ENCODE peak calls at places on chromosomes 6 and 20, in five cellular contexts. One of them, this sample, is unnamed.

GRCh38 chr6:32170294-32170693 is 5.6 kb downstream of the AGPAT1 start:
- DNase-seq in trophoblast cell: no peak
- DNase-seq in H1: no peak
- DNase-seq in H9: no peak
- DNase-seq in mesenchymal stem cell: no peak
- DNase-seq in this sample: no peak

GRCh38 chr6:160055378-160055777 is 66.2 kb upstream of the SLC22A1 start:
- DNase-seq in H9: no peak
- DNase-seq in trophoblast cell: no peak
- DNase-seq in H1: no peak
- DNase-seq in mesenchymal stem cell: no peak
- DNase-seq in this sample: no peak

GRCh38 chr6:25519856-25520255 is 132.2 kb upstream of the SCGN start:
- DNase-seq in H1: no peak
- DNase-seq in mesenchymal stem cell: no peak
- DNase-seq in trophoblast cell: no peak
- DNase-seq in H9: no peak
- DNase-seq in this sample: no peak

GRCh38 chr6:29907637-29908340 is 34.5 kb upstream of the HLA-A start:
- DNase-seq in mesenchymal stem cell: no peak
- DNase-seq in H1: no peak
- DNase-seq in trophoblast cell: no peak
- DNase-seq in H9: no peak
- DNase-seq in this sample: no peak

GRCh38 chr6:25903467-25904099 is 26.9 kb downstream of the SLC17A2 start:
- DNase-seq in H9: no peak
- DNase-seq in trophoblast cell: no peak
- DNase-seq in mesenchymal stem cell: no peak
- DNase-seq in H1: no peak
- DNase-seq in this sample: no peak

GRCh38 chr20:4243071-4243470 is 227.7 kb upstream of the RNF24 start:
- DNase-seq in H9: peak; percentile 82
- DNase-seq in H1: peak; percentile 83
- DNase-seq in mesenchymal stem cell: peak; percentile 34
- DNase-seq in trophoblast cell: no peak
- DNase-seq in this sample: no peak

GRCh38 chr20:14712302-14712739 is 374.9 kb upstream of the FLRT3 start:
- DNase-seq in H1: no peak
- DNase-seq in mesenchymal stem cell: peak; percentile 80
- DNase-seq in H9: no peak
- DNase-seq in trophoblast cell: peak; percentile 66
- DNase-seq in this sample: peak; percentile 15

GRCh38 chr6:24929255-24929654 is 6.5 kb downstream of the RIPOR2 start:
- DNase-seq in trophoblast cell: no peak
- DNase-seq in H1: no peak
- DNase-seq in H9: no peak
- DNase-seq in mesenchymal stem cell: peak; percentile 24
- DNase-seq in this sample: no peak

GRCh38 chr20:25017257-25017803 is 24.8 kb upstream of the APMAP start:
- DNase-seq in H9: peak; percentile 73
- DNase-seq in trophoblast cell: peak; percentile 76
- DNase-seq in H1: peak; percentile 59
- DNase-seq in mesenchymal stem cell: no peak
- DNase-seq in this sample: no peak

GRCh38 chr6:37004044-37004984 is 1.1 kb upstream of the FGD2 start:
- DNase-seq in H1: no peak
- DNase-seq in mesenchymal stem cell: no peak
- DNase-seq in trophoblast cell: no peak
- DNase-seq in H9: no peak
- DNase-seq in this sample: no peak

GRCh38 chr6:17580518-17581048 is 19.5 kb upstream of the FAM8A1 start:
- DNase-seq in mesenchymal stem cell: no peak
- DNase-seq in H9: peak; percentile 46
- DNase-seq in trophoblast cell: peak; percentile 33
- DNase-seq in H1: no peak
- DNase-seq in this sample: no peak

GRCh38 chr6:128892079-128892478 is 9.1 kb downstream of the LAMA2 start:
- DNase-seq in trophoblast cell: no peak
- DNase-seq in mesenchymal stem cell: no peak
- DNase-seq in H9: no peak
- DNase-seq in H1: no peak
- DNase-seq in this sample: no peak

GRCh38 chr6:108799356-108799720 is 48.9 kb upstream of the ARMC2 start:
- DNase-seq in mesenchymal stem cell: no peak
- DNase-seq in trophoblast cell: no peak
- DNase-seq in H9: no peak
- DNase-seq in H1: no peak
- DNase-seq in this sample: no peak

GRCh38 chr6:84582997-84583396 is 181.4 kb downstream of the TBX18 start:
- DNase-seq in H1: no peak
- DNase-seq in trophoblast cell: no peak
- DNase-seq in mesenchymal stem cell: peak; percentile 41
- DNase-seq in H9: no peak
- DNase-seq in this sample: no peak

GRCh38 chr20:38129248-38129865 is 35.7 kb downstream of the TGM2 start:
- DNase-seq in trophoblast cell: no peak
- DNase-seq in H9: no peak
- DNase-seq in H1: no peak
- DNase-seq in mesenchymal stem cell: no peak
- DNase-seq in this sample: no peak

GRCh38 chr6:49563006-49563886 is 12.8 kb downstream of the C6orf141 start:
- DNase-seq in mesenchymal stem cell: no peak
- DNase-seq in trophoblast cell: no peak
- DNase-seq in H1: no peak
- DNase-seq in H9: no peak
- DNase-seq in this sample: no peak

GRCh38 chr6:170129691-170130171 is 161.1 kb downstream of the DLL1 start:
- DNase-seq in mesenchymal stem cell: no peak
- DNase-seq in trophoblast cell: peak; percentile 87
- DNase-seq in H1: peak; percentile 34
- DNase-seq in H9: no peak
- DNase-seq in this sample: no peak

GRCh38 chr6:107670792-107671199 is 153.3 kb downstream of the SCML4 start:
- DNase-seq in H1: no peak
- DNase-seq in trophoblast cell: no peak
- DNase-seq in mesenchymal stem cell: peak; percentile 63
- DNase-seq in H9: no peak
- DNase-seq in this sample: no peak

GRCh38 chr20:46203510-46203837 is 85.4 kb downstream of the CD40 start:
- DNase-seq in trophoblast cell: no peak
- DNase-seq in mesenchymal stem cell: no peak
- DNase-seq in H1: no peak
- DNase-seq in H9: no peak
- DNase-seq in this sample: no peak

GRCh38 chr6:52760105-52760765 is 3.0 kb downstream of the GSTA2 start:
- DNase-seq in mesenchymal stem cell: no peak
- DNase-seq in trophoblast cell: no peak
- DNase-seq in H1: no peak
- DNase-seq in H9: no peak
- DNase-seq in this sample: no peak

GRCh38 chr6:45454008-45454911 is 76.5 kb upstream of the SUPT3H start:
- DNase-seq in H9: no peak
- DNase-seq in mesenchymal stem cell: peak; percentile 95
- DNase-seq in trophoblast cell: no peak
- DNase-seq in H1: no peak
- DNase-seq in this sample: no peak

GRCh38 chr6:135202821-135203220 is 21.7 kb downstream of the MYB start:
- DNase-seq in mesenchymal stem cell: no peak
- DNase-seq in H9: no peak
- DNase-seq in trophoblast cell: no peak
- DNase-seq in H1: no peak
- DNase-seq in this sample: no peak

GRCh38 chr6:83086751-83087150 is 19.3 kb downstream of the DOP1A start:
- DNase-seq in trophoblast cell: no peak
- DNase-seq in H1: no peak
- DNase-seq in mesenchymal stem cell: no peak
- DNase-seq in H9: no peak
- DNase-seq in this sample: no peak

GRCh38 chr6:37033255-37033654 is 27.8 kb downstream of the FGD2 start:
- DNase-seq in trophoblast cell: no peak
- DNase-seq in H1: no peak
- DNase-seq in mesenchymal stem cell: peak; percentile 47
- DNase-seq in H9: no peak
- DNase-seq in this sample: no peak

GRCh38 chr6:30219244-30219643 is 6.0 kb upstream of the TRIM26 start:
- DNase-seq in mesenchymal stem cell: peak; percentile 64
- DNase-seq in trophoblast cell: peak; percentile 50
- DNase-seq in H9: peak; percentile 61
- DNase-seq in H1: peak; percentile 59
- DNase-seq in this sample: no peak

GRCh38 chr20:4726710-4727391 is 5.1 kb downstream of the PRND start:
- DNase-seq in mesenchymal stem cell: peak; percentile 62
- DNase-seq in H1: no peak
- DNase-seq in trophoblast cell: peak; percentile 33
- DNase-seq in H9: no peak
- DNase-seq in this sample: no peak

GRCh38 chr6:21395121-21395520 is 198.4 kb upstream of the SOX4 start:
- DNase-seq in mesenchymal stem cell: peak; percentile 8
- DNase-seq in H1: no peak
- DNase-seq in H9: no peak
- DNase-seq in trophoblast cell: peak; percentile 66
- DNase-seq in this sample: no peak

GRCh38 chr6:145704153-145704781 is 31.1 kb downstream of the EPM2A start:
- DNase-seq in H9: no peak
- DNase-seq in trophoblast cell: no peak
- DNase-seq in H1: no peak
- DNase-seq in mesenchymal stem cell: peak; percentile 20
- DNase-seq in this sample: no peak

GRCh38 chr6:121799574-121799973 is 364.1 kb downstream of the GJA1 start:
- DNase-seq in H1: no peak
- DNase-seq in mesenchymal stem cell: no peak
- DNase-seq in H9: no peak
- DNase-seq in trophoblast cell: no peak
- DNase-seq in this sample: no peak

GRCh38 chr6:11738681-11739375 is 39.8 kb downstream of the ADTRP start:
- DNase-seq in H9: no peak
- DNase-seq in mesenchymal stem cell: no peak
- DNase-seq in trophoblast cell: no peak
- DNase-seq in H1: no peak
- DNase-seq in this sample: no peak

GRCh38 chr20:17595846-17596245 is 26.0 kb downstream of the DSTN start:
- DNase-seq in mesenchymal stem cell: no peak
- DNase-seq in trophoblast cell: no peak
- DNase-seq in H1: no peak
- DNase-seq in H9: no peak
- DNase-seq in this sample: no peak

GRCh38 chr20:53136473-53136872 is 164.3 kb downstream of the TSHZ2 start:
- DNase-seq in H9: no peak
- DNase-seq in mesenchymal stem cell: no peak
- DNase-seq in H1: no peak
- DNase-seq in trophoblast cell: no peak
- DNase-seq in this sample: no peak

GRCh38 chr6:156794963-156795362 is 17.8 kb downstream of the ARID1B start:
- DNase-seq in mesenchymal stem cell: no peak
- DNase-seq in trophoblast cell: no peak
- DNase-seq in H9: no peak
- DNase-seq in H1: no peak
- DNase-seq in this sample: no peak

GRCh38 chr6:156796627-156797026 is 19.4 kb downstream of the ARID1B start:
- DNase-seq in mesenchymal stem cell: no peak
- DNase-seq in H9: no peak
- DNase-seq in trophoblast cell: no peak
- DNase-seq in H1: no peak
- DNase-seq in this sample: no peak

GRCh38 chr6:156794546-156794945 is 17.4 kb downstream of the ARID1B start:
- DNase-seq in trophoblast cell: no peak
- DNase-seq in mesenchymal stem cell: no peak
- DNase-seq in H1: no peak
- DNase-seq in H9: no peak
- DNase-seq in this sample: no peak

GRCh38 chr6:156798091-156798735 is 21.0 kb downstream of the ARID1B start:
- DNase-seq in H1: no peak
- DNase-seq in trophoblast cell: peak; percentile 81
- DNase-seq in H9: no peak
- DNase-seq in mesenchymal stem cell: no peak
- DNase-seq in this sample: no peak

GRCh38 chr6:156795825-156796224 is 18.6 kb downstream of the ARID1B start:
- DNase-seq in H1: no peak
- DNase-seq in mesenchymal stem cell: no peak
- DNase-seq in H9: no peak
- DNase-seq in trophoblast cell: no peak
- DNase-seq in this sample: no peak
- H3K79me1 ChIP-seq in H1: peaks cover 22% of the 10 kb centered on the region
- H3K79me1 ChIP-seq in mesenchymal stem cell: peaks cover 19% of the 10 kb centered on the region
- H3K79me1 ChIP-seq in H9: peaks cover 3% of the 10 kb centered on the region
- H3K79me1 ChIP-seq in trophoblast cell: no peaks in the 10 kb centered on the region
- H3K79me1 ChIP-seq in this sample: peaks cover 18% of the 10 kb centered on the region

GRCh38 chr6:79525272-79526100 is 11.7 kb downstream of the LCA5 start:
- DNase-seq in H9: peak; percentile 40
- DNase-seq in mesenchymal stem cell: no peak
- DNase-seq in trophoblast cell: no peak
- DNase-seq in H1: no peak
- DNase-seq in this sample: no peak
- H3K27ac ChIP-seq in H9: no peak overlapping the region
- H3K27ac ChIP-seq in mesenchymal stem cell: no peak overlapping the region
- H3K27ac ChIP-seq in trophoblast cell: no peak overlapping the region
- H3K27ac ChIP-seq in H1: no peak overlapping the region
- H3K27ac ChIP-seq in this sample: peak overlapping the region; percentile 66

GRCh38 chr6:22708469-22708868 is 139.1 kb downstream of the HDGFL1 start:
- DNase-seq in H9: no peak
- DNase-seq in trophoblast cell: no peak
- DNase-seq in H1: no peak
- DNase-seq in mesenchymal stem cell: no peak
- DNase-seq in this sample: no peak

DNA sequence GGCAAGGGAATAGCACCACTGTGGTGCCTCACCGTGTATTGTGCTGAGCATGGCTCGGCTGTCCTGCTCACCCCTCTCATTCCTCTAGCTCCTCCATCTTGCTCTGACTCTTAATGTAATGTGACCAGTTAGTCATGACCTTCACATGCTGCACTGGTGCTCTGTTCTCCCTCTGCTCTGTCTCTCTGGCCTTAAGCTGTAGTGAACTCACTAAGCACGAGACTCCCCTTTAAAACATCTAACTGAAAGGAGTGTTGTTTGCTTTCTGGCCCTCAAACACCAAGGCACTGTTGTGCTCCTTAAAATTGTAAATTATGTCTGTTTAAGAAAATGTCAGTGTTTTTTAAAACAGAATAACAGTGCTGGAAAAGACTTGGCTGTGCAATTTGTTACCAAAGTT is 140.4 kb downstream of the HDGFL1 start:
- DNase-seq in mesenchymal stem cell: peak; percentile 34
- DNase-seq in H9: no peak
- DNase-seq in trophoblast cell: no peak
- DNase-seq in H1: no peak
- DNase-seq in this sample: no peak
- H2BK12ac ChIP-seq in mesenchymal stem cell: no peak overlapping the region
- H2BK12ac ChIP-seq in H9: no peak overlapping the region
- H2BK12ac ChIP-seq in trophoblast cell: no peak overlapping the region
- H2BK12ac ChIP-seq in H1: no peak overlapping the region
- H2BK12ac ChIP-seq in this sample: no peak overlapping the region

GRCh38 chr6:165644586-165645266 is 18.3 kb downstream of the PDE10A start:
- DNase-seq in H1: no peak
- DNase-seq in mesenchymal stem cell: no peak
- DNase-seq in trophoblast cell: no peak
- DNase-seq in H9: no peak
- DNase-seq in this sample: no peak
- H3K79me1 ChIP-seq in H1: no peaks in the 10 kb centered on the region
- H3K79me1 ChIP-seq in mesenchymal stem cell: peaks cover 48% of the 10 kb centered on the region
- H3K79me1 ChIP-seq in trophoblast cell: no peaks in the 10 kb centered on the region
- H3K79me1 ChIP-seq in H9: no peaks in the 10 kb centered on the region
- H3K79me1 ChIP-seq in this sample: peaks cover 2% of the 10 kb centered on the region

GRCh38 chr20:41540459-41540858 is 77.7 kb downstream of the CHD6 start:
- DNase-seq in H9: no peak
- DNase-seq in trophoblast cell: no peak
- DNase-seq in H1: no peak
- DNase-seq in mesenchymal stem cell: no peak
- DNase-seq in this sample: no peak
- H3K27ac ChIP-seq in H9: no peak overlapping the region
- H3K27ac ChIP-seq in trophoblast cell: no peak overlapping the region
- H3K27ac ChIP-seq in H1: no peak overlapping the region
- H3K27ac ChIP-seq in mesenchymal stem cell: no peak overlapping the region
- H3K27ac ChIP-seq in this sample: no peak overlapping the region